ENCODE peak calls at places on chromosomes 7 and 10, in six cellular contexts. H, T, O, S, N and Q are unnamed samples.

GRCh38 chr7:75617634-75618234 is 121.0 kb downstream of the HIP1 start:
- DNase-seq in O (no peak), N (peak), H (no peak), S (peak), T (peak), Q (no peak)

GRCh38 chr7:15848362-15848761 is 161.9 kb upstream of the MEOX2 start:
- DNase-seq in H (no peak), T (no peak), S (no peak), O (no peak), N (no peak), Q (no peak)

GRCh38 chr7:29217112-29217511 is 22.5 kb downstream of the CHN2 start:
- DNase-seq in N (no peak), H (no peak), O (no peak), S (no peak), T (no peak), Q (no peak)

GRCh38 chr7:65967361-65968155 is 14.5 kb downstream of the GUSB start:
- DNase-seq in S (no peak), T (no peak), H (no peak), N (no peak), O (no peak), Q (no peak)

GRCh38 chr7:23450518-23450917 is 19.8 kb downstream of the IGF2BP3 start:
- DNase-seq in H (no peak), S (no peak), N (no peak), O (no peak), T (no peak), Q (no peak)

GRCh38 chr7:75879771-75880184 is 944 bp downstream of the RHBDD2 start:
- DNase-seq in T (no peak), S (no peak), H (no peak), N (no peak), O (peak), Q (no peak)

GRCh38 chr10:42950606-42951485 is 126.0 kb upstream of the RET start:
- DNase-seq in H (peak), S (no peak), O (no peak), N (no peak), T (no peak), Q (no peak)

GRCh38 chr7:82158327-82158726 is 285.2 kb downstream of the CACNA2D1 start:
- DNase-seq in S (no peak), N (no peak), O (no peak), H (no peak), T (no peak), Q (no peak)

GRCh38 chr10:36283827-36284226 is 641.7 kb upstream of the FZD8 start:
- DNase-seq in T (no peak), O (no peak), S (no peak), N (no peak), H (no peak), Q (no peak)

GRCh38 chr10:5107860-5108526 is 13.8 kb downstream of the AKR1C3 start:
- DNase-seq in T (no peak), H (no peak), S (no peak), N (no peak), O (no peak), Q (no peak)

GRCh38 chr7:83930262-83930661 is 264.3 kb downstream of the SEMA3A start:
- DNase-seq in N (no peak), H (no peak), T (no peak), O (no peak), S (no peak), Q (no peak)

GRCh38 chr7:30074422-30075030 is 46.3 kb downstream of the PLEKHA8 start:
- DNase-seq in N (no peak), H (no peak), T (no peak), O (peak), S (no peak), Q (peak)